ENCODE peak calls at places on chromosomes 13 and 19, in seven cellular contexts. U is HAP-1; V is omental fat pad; K is astrocyte of the spinal cord; J is MV-4-11; N is activated CD4-positive, CD25-positive, alpha-beta regulatory T cell treated with anti-CD3 and anti-CD28 coated beads, Interleukin-2, amount 50 U/mL, for 16 hours; Y is retina. G is an unnamed sample.

GRCh38 chr13:95603887-95604533 is 40.5 kb downstream of the DZIP1 start:
- DNase-seq in K (peak), V (no peak), Y (no peak), N (no peak), J (no peak), U (no peak), G (no peak)

GRCh38 chr13:112683581-112683980 is 6.3 kb upstream of the ATP11A start:
- DNase-seq in Y (no peak), N (no peak), U (no peak), V (no peak), J (no peak), K (no peak), G (no peak)

GRCh38 chr19:5182811-5183210 is 157.8 kb downstream of the PTPRS start:
- DNase-seq in J (no peak), N (no peak), Y (no peak), V (no peak), K (no peak), U (no peak), G (no peak)

GRCh38 chr13:18960637-18961227 is 220.9 kb downstream of the TUBA3C start:
- DNase-seq in K (no peak), V (no peak), Y (no peak), J (no peak), N (no peak), U (no peak), G (no peak)

GRCh38 chr19:49458567-49458903 is 5.5 kb downstream of the ALDH16A1 start:
- DNase-seq in U (no peak), J (peak), N (no peak), Y (no peak), K (no peak), V (no peak), G (no peak)

GRCh38 chr13:61778531-61778930 is 362.9 kb upstream of the PCDH20 start:
- DNase-seq in N (no peak), K (no peak), U (peak), Y (no peak), J (no peak), V (no peak), G (no peak)

GRCh38 chr13:58843567-58843966 is 1212.0 kb downstream of the PCDH17 start:
- DNase-seq in V (no peak), N (no peak), U (no peak), J (no peak), Y (no peak), K (no peak), G (no peak)

GRCh38 chr19:43782689-43783231 is 2.0 kb upstream of the KCNN4 start:
- DNase-seq in N (no peak), V (no peak), Y (no peak), U (no peak), K (no peak), J (peak), G (no peak)

GRCh38 chr13:107124129-107124718 is 556.3 kb upstream of the ARGLU1 start:
- DNase-seq in J (no peak), Y (peak), K (peak), V (no peak), N (no peak), U (peak), G (no peak)

G was measured in GF-D8.